ENCODE peak calls at places on chromosome 21, in four cellular contexts. V is colonic mucosa, L is pancreas, G is breast epithelium. W is an unnamed sample.
A peak's percentile ranks its signal among the peaks of the same experiment; 100 is the strongest.

GRCh38 chr21:14673649-14674048 is 127.5 kb upstream of the SAMSN1 start:
- DNase-seq in V (no peak), L (no peak), G (no peak), W (no peak)

GRCh38 chr21:44021064-44021463 is 9.0 kb downstream of the TRAPPC10 start:
- DNase-seq in V (no peak), L (no peak), G (no peak), W (no peak)

GRCh38 chr21:31559368-31560119 is 99.9 kb upstream of the SOD1 start:
- DNase-seq in V (peak; percentile 95), L (peak; percentile 84), G (peak; percentile 83), W (peak; percentile 86)

GRCh38 chr21:28714795-28715464 is 277.7 kb downstream of the LTN1 start:
- DNase-seq in V (no peak), L (no peak), G (no peak), W (no peak)

GRCh38 chr21:32046191-32046590 is 173.4 kb downstream of the HUNK start:
- DNase-seq in V (no peak), L (no peak), G (no peak), W (no peak)

GRCh38 chr21:23384679-23385078 is 2222.6 kb downstream of the MRPL39 start:
- DNase-seq in V (no peak), L (no peak), G (no peak), W (no peak)

GRCh38 chr21:20451051-20451450 is 547.2 kb upstream of the NCAM2 start:
- DNase-seq in V (no peak), L (no peak), G (no peak), W (no peak)

GRCh38 chr21:14306143-14306907 is 76.6 kb downstream of the HSPA13 start:
- DNase-seq in V (no peak), L (no peak), G (no peak), W (no peak)

GRCh38 chr21:37365657-37366487 is 701 bp upstream of the DYRK1A start:
- DNase-seq in V (peak; percentile 72), L (peak; percentile 83), G (peak; percentile 69), W (peak; percentile 68)

GRCh38 chr21:29376556-29376955 is 77.8 kb downstream of the BACH1 start:
- DNase-seq in V (peak; percentile 52), L (peak; percentile 36), G (no peak), W (no peak)

GRCh38 chr21:41217656-41218380 is 49.9 kb downstream of the BACE2 start:
- DNase-seq in V (peak; percentile 79), L (no peak), G (no peak), W (peak; percentile 83)

GRCh38 chr21:16608209-16608830 is 878.5 kb downstream of the USP25 start:
- DNase-seq in V (no peak), L (no peak), G (no peak), W (no peak)

GRCh38 chr21:32241434-32241785 is 37.4 kb downstream of the MIS18A start:
- DNase-seq in V (no peak), L (no peak), G (no peak), W (no peak)

GRCh38 chr21:17730782-17731181 is 88.4 kb downstream of the C21orf91 start:
- DNase-seq in V (no peak), L (no peak), G (no peak), W (no peak)

GRCh38 chr21:36639769-36640168 is 59.1 kb upstream of the SIM2 start:
- DNase-seq in V (no peak), L (no peak), G (no peak), W (no peak)

GRCh38 chr21:32403201-32403701 is 9.3 kb upstream of the EVA1C start:
- DNase-seq in V (peak; percentile 70), L (peak; percentile 42), G (no peak), W (no peak)

GRCh38 chr21:44293551-44294231 is 6.2 kb upstream of the PFKL start:
- DNase-seq in V (no peak), L (peak; percentile 24), G (no peak), W (no peak)

GRCh38 chr21:43369596-43370090 is 57.3 kb downstream of the SIK1 start:
- DNase-seq in V (no peak), L (no peak), G (no peak), W (no peak)

GRCh38 chr21:25626752-25627151 is 12.3 kb upstream of the JAM2 start:
- DNase-seq in V (no peak), L (no peak), G (no peak), W (no peak)

GRCh38 chr21:28336299-28336698 is 656.4 kb downstream of the LTN1 start:
- DNase-seq in V (no peak), L (no peak), G (no peak), W (no peak)

GRCh38 chr21:34088752-34089151 is 15.4 kb downstream of the MRPS6 start:
- DNase-seq in V (no peak), L (no peak), G (no peak), W (no peak)

GRCh38 chr21:15843766-15844165 is 114.0 kb downstream of the USP25 start:
- DNase-seq in V (no peak), L (no peak), G (no peak), W (no peak)

GRCh38 chr21:25054689-25055088 is 552.6 kb downstream of the MRPL39 start:
- DNase-seq in V (no peak), L (no peak), G (no peak), W (no peak)

GRCh38 chr21:27534211-27534610 is 567.3 kb upstream of the ADAMTS5 start:
- DNase-seq in V (no peak), L (no peak), G (no peak), W (no peak)

GRCh38 chr21:26784974-26785373 is 60.2 kb downstream of the ADAMTS1 start:
- DNase-seq in V (no peak), L (no peak), G (no peak), W (no peak)

GRCh38 chr21:24428539-24429186 is 1178.6 kb downstream of the MRPL39 start:
- DNase-seq in V (no peak), L (no peak), G (no peak), W (no peak)

GRCh38 chr21:20783611-20784010 is 214.6 kb upstream of the NCAM2 start:
- DNase-seq in V (no peak), L (no peak), G (no peak), W (no peak)

GRCh38 chr21:27759091-27759659 is 792.3 kb upstream of the ADAMTS5 start:
- DNase-seq in V (peak; percentile 32), L (peak; percentile 36), G (no peak), W (no peak)

GRCh38 chr21:28247454-28248020 is 745.1 kb downstream of the LTN1 start:
- DNase-seq in V (no peak), L (no peak), G (no peak), W (no peak)

GRCh38 chr21:16377857-16378256 is 648.1 kb downstream of the USP25 start:
- DNase-seq in V (no peak), L (no peak), G (no peak), W (no peak)

GRCh38 chr21:37461494-37461893 is 94.9 kb downstream of the DYRK1A start:
- DNase-seq in V (no peak), L (no peak), G (no peak), W (no peak)

GRCh38 chr21:28767523-28767922 is 225.2 kb downstream of the LTN1 start:
- DNase-seq in V (no peak), L (no peak), G (no peak), W (no peak)

GRCh38 chr21:30718239-30718909 is at the start of gene KRTAP21-3:
- DNase-seq in V (no peak), L (no peak), G (no peak), W (no peak)

GRCh38 chr21:25199944-25200343 is 407.3 kb downstream of the MRPL39 start:
- DNase-seq in V (no peak), L (no peak), G (no peak), W (no peak)

GRCh38 chr21:27346041-27346448 is 379.2 kb upstream of the ADAMTS5 start:
- DNase-seq in V (no peak), L (no peak), G (no peak), W (no peak)

GRCh38 chr21:33541105-33541711 is 709 bp downstream of the GART start:
- DNase-seq in V (peak; percentile 31), L (no peak), G (no peak), W (no peak)

GRCh38 chr21:41242238-41242829 is 74.3 kb upstream of the FAM3B start:
- DNase-seq in V (peak; percentile 26), L (no peak), G (no peak), W (no peak)

GRCh38 chr21:42302292-42302650 is 12.9 kb downstream of the TFF3 start:
- DNase-seq in V (no peak), L (no peak), G (no peak), W (no peak)
- H3K27ac ChIP-seq in V (no peak overlapping the region), L (no peak overlapping the region), G (peak overlapping the region; percentile 25), W (peak overlapping the region; percentile 57)

DNA sequence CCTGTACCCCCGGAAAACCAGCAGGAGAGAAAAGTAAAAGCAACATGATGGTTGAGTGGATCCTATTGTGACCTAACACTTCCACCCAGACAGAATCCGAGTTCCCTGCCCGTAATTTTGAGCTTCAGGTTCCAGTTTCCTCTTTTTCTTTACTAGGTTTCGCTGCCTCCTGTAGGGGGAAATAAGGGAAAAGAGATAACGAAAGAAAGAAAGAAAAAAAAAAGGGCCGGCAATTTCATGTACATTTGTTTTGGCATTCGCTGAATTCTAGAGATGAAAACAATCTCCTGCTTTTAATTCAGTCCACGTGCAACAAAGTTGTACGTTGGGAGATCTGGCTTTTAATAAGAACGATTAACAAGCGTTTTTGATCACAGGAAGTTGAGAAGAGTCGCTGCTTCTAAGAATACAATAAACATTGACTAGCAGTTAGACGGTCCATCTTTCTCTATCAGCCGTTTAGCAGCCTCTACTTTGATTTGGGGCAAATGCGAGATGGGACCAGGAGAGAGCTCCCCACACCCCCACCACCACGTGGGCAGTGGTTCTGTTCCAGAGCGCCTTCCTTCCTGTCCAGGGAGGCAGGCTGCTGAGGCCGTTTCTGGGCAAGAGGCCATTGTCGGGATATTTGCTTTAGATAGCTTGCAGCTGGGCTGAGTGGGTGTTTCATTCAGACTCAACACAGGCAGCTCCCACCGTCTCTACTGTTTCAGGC is 155.9 kb upstream of the RUNX1 start:
- DNase-seq in V (peak; percentile 60), L (peak; percentile 77), G (no peak), W (peak; percentile 79)
- H3K4me1 ChIP-seq in V (no peaks in the 10 kb centered on the region), L (peaks cover 6% of the 10 kb centered on the region), G (peaks cover 5% of the 10 kb centered on the region), W (peaks cover 45% of the 10 kb centered on the region)

DNA sequence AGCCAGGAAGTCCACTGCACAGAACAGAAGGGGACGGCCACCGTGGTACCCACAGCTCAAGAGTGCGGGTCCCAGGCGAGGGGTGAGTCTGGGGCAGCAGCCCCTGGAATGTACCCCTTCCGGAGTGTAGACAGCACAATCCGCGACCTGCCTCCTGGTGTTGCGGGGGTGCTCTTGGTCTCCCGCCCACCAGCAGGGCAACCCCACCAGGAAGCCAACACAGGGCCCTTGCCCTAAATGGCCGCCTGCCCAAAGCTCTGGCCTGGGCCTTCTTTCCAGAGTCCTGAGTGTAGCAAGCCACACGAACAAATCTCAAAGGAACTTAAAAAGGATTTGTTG is 1.1 kb upstream of the SLC19A1 start:
- DNase-seq in V (no peak), L (peak; percentile 23), G (peak; percentile 17), W (peak; percentile 58)
- H3K27ac ChIP-seq in V (no peak overlapping the region), L (no peak overlapping the region), G (peak overlapping the region; percentile 78), W (no peak overlapping the region)

GRCh38 chr21:38805282-38806152 is at the start of gene ETS2:
- DNase-seq in V (peak; percentile 94), L (peak; percentile 90), G (peak; percentile 88), W (peak; percentile 91)

GRCh38 chr21:38807987-38808386 is 2.3 kb downstream of the ETS2 start:
- DNase-seq in V (peak; percentile 61), L (no peak), G (no peak), W (no peak)

GRCh38 chr21:38806153-38806941 is 618 bp downstream of the ETS2 start:
- DNase-seq in V (peak; percentile 45), L (peak; percentile 60), G (no peak), W (no peak)

GRCh38 chr21:38807481-38807880 is 1.8 kb downstream of the ETS2 start:
- DNase-seq in V (no peak), L (no peak), G (no peak), W (no peak)

GRCh38 chr21:38806942-38807284 is 1.2 kb downstream of the ETS2 start:
- DNase-seq in V (no peak), L (no peak), G (no peak), W (no peak)
- H3K4me1 ChIP-seq in V (peaks cover 5% of the 10 kb centered on the region), L (no peaks in the 10 kb centered on the region), G (no peaks in the 10 kb centered on the region), W (no peaks in the 10 kb centered on the region)

W was measured in right atrium auricular region.